ENCODE peak calls at places on chromosomes 12 and 14, in seven cellular contexts. A is uterus, G is transverse colon, D is heart left ventricle, Z is HepG2, O is tibial nerve, C is ovary. N is an unnamed sample.

GRCh38 chr12:106358410-106359241 is 1.1 kb downstream of the POLR3B start:
- DNase-seq in G (peak; percentile 17), A (peak; percentile 32), C (no peak), Z (peak; percentile 78), D (no peak), O (no peak), N (no peak)

GRCh38 chr14:100593751-100594624 is 6.8 kb upstream of the BEGAIN start:
- DNase-seq in C (no peak), Z (no peak), D (peak; percentile 33), O (no peak), A (no peak), G (no peak), N (peak; percentile 37)

GRCh38 chr12:59808317-59808910 is 212.6 kb downstream of the SLC16A7 start:
- DNase-seq in C (no peak), A (no peak), D (no peak), O (no peak), G (no peak), Z (peak; percentile 11), N (no peak)

GRCh38 chr12:68641138-68641537 is 30.4 kb downstream of the RAP1B start:
- DNase-seq in O (no peak), G (peak; percentile 34), Z (no peak), D (no peak), C (no peak), A (no peak), N (no peak)

GRCh38 chr12:63844391-63845341 is at the start of gene SRGAP1:
- DNase-seq in C (peak; percentile 79), A (peak; percentile 72), G (peak; percentile 62), O (peak; percentile 50), D (peak; percentile 85), Z (peak; percentile 44), N (peak; percentile 86)

GRCh38 chr14:37973031-37973908 is 234.4 kb upstream of the SSTR1 start:
- DNase-seq in G (no peak), C (no peak), Z (peak; percentile 78), A (no peak), D (no peak), O (no peak), N (no peak)

GRCh38 chr12:6852651-6853354 is 853 bp downstream of the USP5 start:
- DNase-seq in G (peak; percentile 50), Z (peak; percentile 35), O (no peak), C (peak; percentile 43), D (no peak), A (peak; percentile 47), N (peak; percentile 84)

GRCh38 chr12:105504286-105504685 is 173.8 kb downstream of the C12orf75 start:
- DNase-seq in O (no peak), C (no peak), Z (no peak), D (no peak), A (no peak), G (no peak), N (no peak)

GRCh38 chr12:131103614-131104463 is 150.1 kb downstream of the ADGRD1 start:
- DNase-seq in C (peak; percentile 9), D (peak; percentile 57), O (peak; percentile 15), G (no peak), A (peak; percentile 29), Z (no peak), N (peak; percentile 66)

GRCh38 chr12:57888407-57889157 is 42.1 kb upstream of the CTDSP2 start:
- DNase-seq in A (no peak), C (peak; percentile 41), Z (no peak), O (no peak), G (peak; percentile 83), D (no peak), N (no peak)

GRCh38 chr12:9346866-9347327 is 138.7 kb upstream of the PZP start:
- DNase-seq in C (no peak), A (no peak), O (no peak), Z (no peak), G (no peak), D (no peak), N (no peak)

GRCh38 chr12:70722584-70723343 is 85.5 kb upstream of the PTPRB start:
- DNase-seq in G (no peak), O (no peak), C (no peak), A (no peak), Z (no peak), D (no peak), N (no peak)

GRCh38 chr12:76486011-76486410 is 73.6 kb downstream of the OSBPL8 start:
- DNase-seq in Z (no peak), D (no peak), G (no peak), A (no peak), O (no peak), C (no peak), N (no peak)

GRCh38 chr12:94818970-94819369 is 168.6 kb upstream of the TMCC3 start:
- DNase-seq in D (no peak), A (no peak), C (no peak), Z (no peak), O (no peak), G (no peak), N (no peak)

GRCh38 chr12:115398311-115398781 is 714.4 kb upstream of the TBX3 start:
- DNase-seq in O (no peak), D (no peak), A (no peak), Z (peak; percentile 92), G (peak; percentile 10), C (no peak), N (no peak)

GRCh38 chr12:79725987-79726386 is 35.2 kb upstream of the PAWR start:
- DNase-seq in O (no peak), G (no peak), C (no peak), A (no peak), Z (no peak), D (no peak), N (no peak)

GRCh38 chr14:100543471-100544455 is 43.5 kb downstream of the BEGAIN start:
- DNase-seq in O (no peak), C (no peak), G (no peak), Z (no peak), A (no peak), D (peak; percentile 48), N (no peak)

GRCh38 chr12:88035271-88035906 is 6.2 kb upstream of the C12orf50 start:
- DNase-seq in D (peak; percentile 94), G (peak; percentile 91), O (peak; percentile 75), Z (peak; percentile 75), C (peak; percentile 87), A (peak; percentile 87), N (peak; percentile 93)

GRCh38 chr14:21308479-21309237 is 28.8 kb downstream of the RPGRIP1 start:
- DNase-seq in Z (peak; percentile 100), G (peak; percentile 90), O (peak; percentile 19), D (peak; percentile 70), C (no peak), A (peak; percentile 17), N (peak; percentile 77)
- TF ChIP-seq POLR2A in Z (peak; percentile 95), G (peak; percentile 84), O (peak; percentile 32), D (no peak), C (no peak), A (no peak), N (no peak)

GRCh38 chr12:31370645-31371620 is 45.0 kb upstream of the SINHCAF start:
- DNase-seq in G (peak; percentile 75), C (no peak), O (no peak), Z (peak; percentile 77), D (no peak), A (no peak), N (no peak)

GRCh38 chr12:31368666-31369361 is 42.9 kb upstream of the SINHCAF start:
- DNase-seq in G (no peak), C (no peak), A (no peak), Z (no peak), D (no peak), O (no peak), N (no peak)

GRCh38 chr12:31366104-31366621 is 40.2 kb upstream of the SINHCAF start:
- DNase-seq in C (no peak), Z (no peak), O (no peak), G (no peak), A (no peak), D (no peak), N (no peak)

DNA sequence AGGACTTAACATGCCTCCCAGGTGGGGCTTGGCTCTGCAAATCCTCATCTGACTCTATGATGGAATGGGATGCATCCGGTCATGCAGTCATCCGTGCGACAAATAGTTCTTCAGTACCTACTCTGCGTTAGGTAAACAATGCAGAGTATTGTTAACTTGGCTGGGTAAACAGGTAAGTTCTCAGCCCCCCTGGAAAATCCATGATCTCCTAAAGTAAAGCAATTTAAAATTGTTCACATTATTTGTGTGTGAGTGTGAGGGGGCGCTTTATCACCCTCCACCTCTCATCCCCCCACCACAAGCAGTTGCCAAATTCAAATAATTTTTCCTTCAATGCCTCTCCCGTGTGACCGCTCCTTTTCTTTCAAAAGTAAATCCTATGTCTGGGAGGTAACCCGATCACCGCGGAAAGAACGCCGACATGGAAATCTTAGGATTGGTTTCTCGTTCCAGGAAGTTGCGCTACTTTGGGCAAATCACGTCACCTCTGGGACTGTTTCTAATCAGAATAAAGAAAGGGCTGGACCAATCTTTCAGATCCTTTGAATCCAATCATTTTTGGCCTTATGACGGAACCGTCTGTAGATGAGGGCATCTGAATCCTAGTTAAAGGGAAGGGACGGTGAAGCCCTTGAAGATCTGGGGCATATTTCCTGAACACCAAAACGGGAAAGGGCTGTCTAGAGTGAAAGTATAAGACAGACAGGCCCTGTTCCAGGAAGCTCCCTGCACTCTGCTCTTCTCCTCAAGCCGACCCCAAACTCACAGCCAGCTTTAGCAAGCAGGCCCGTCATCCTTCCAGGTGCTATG is 44.0 kb upstream of the SINHCAF start:
- DNase-seq in G (peak; percentile 32), C (peak; percentile 58), A (peak; percentile 43), O (peak; percentile 19), Z (peak; percentile 24), D (no peak), N (peak; percentile 66)
- TF ChIP-seq POLR2A in G (no peak), C (no peak), A (no peak), O (no peak), Z (no peak), D (no peak), N (no peak)

DNA sequence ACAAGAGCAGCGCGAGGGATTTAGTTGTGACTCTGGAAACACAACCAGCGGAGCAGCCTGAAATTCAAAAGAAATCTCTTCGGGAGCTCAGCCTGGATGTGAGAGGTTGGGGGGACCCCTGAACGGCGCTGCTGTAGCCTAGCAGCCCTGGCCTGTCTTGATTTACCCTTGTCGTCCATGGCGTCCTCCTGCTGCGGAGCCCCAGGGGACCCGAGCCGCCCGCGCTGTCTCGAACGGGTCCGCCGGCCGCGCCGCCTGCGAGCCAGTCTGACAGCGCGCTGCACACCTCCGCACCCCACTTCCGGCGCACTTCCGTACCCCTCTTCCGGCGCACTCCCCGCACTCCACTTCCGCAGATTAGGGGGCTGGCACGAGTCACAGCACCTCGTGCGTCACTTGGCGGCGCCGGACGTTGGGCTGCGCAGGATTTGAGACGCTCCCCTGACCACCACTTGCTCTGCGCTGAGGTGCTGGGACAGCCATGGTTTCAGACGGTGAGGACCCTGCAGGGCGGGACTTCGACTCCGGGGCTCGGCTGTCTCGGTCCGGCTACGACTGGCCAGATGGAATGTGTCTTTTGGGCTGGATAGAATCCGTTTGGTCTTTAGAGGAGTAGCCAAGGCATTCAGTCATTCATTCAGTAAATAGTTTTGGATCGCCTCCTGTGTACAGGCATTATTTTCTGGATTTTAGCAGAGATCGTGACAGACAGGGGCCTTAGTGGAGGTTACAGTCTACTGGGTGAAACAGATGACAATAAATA is at the start of the genes EIF2B1 and GTF2H3:
- DNase-seq in C (peak; percentile 95), Z (peak; percentile 96), D (peak; percentile 97), O (peak; percentile 89), A (peak; percentile 97), G (peak; percentile 97), N (peak; percentile 98)
- TF ChIP-seq POLR2A in C (peak; percentile 80), Z (peak; percentile 99), D (no peak), O (peak; percentile 52), A (peak; percentile 35), G (peak; percentile 82), N (peak; percentile 59)

GRCh38 chr12:124913474-124914391 is 717 bp downstream of the UBC start:
- DNase-seq in Z (peak; percentile 76), A (peak; percentile 80), O (peak; percentile 80), G (peak; percentile 94), D (peak; percentile 91), C (peak; percentile 66), N (peak; percentile 94)
- TF ChIP-seq POLR2A in Z (no peak), A (no peak), O (no peak), G (no peak), D (no peak), C (no peak), N (no peak)

N was measured in sigmoid colon.